ENCODE peak calls at places on chromosomes 6 and 20, in eight cellular contexts. D is midbrain; U is stimulated activated naive CD4-positive, alpha-beta T cell treated with Interleukin-2 at 50 U/mL for 16 hours; Q is KBM-7; G is GM12892; O is activated CD8-positive, alpha-beta memory T cell treated with anti-CD3 and anti-CD28 coated beads for 4 hours; V is cerebellar cortex; J is ovary. Y is an unnamed sample.

GRCh38 chr20:11902264-11902663 is 15.4 kb upstream of the BTBD3 start:
- DNase-seq in V (peak; percentile 12), D (no peak), J (no peak), U (no peak), O (no peak), Q (no peak), G (no peak), Y (peak; percentile 30)

GRCh38 chr6:27096834-27097511 is 150.5 kb upstream of the PRSS16 start:
- DNase-seq in V (no peak), D (no peak), O (no peak), U (no peak), J (peak; percentile 19), Q (no peak), G (peak; percentile 25), Y (no peak)

GRCh38 chr6:108222504-108222903 is 38.3 kb downstream of the SNX3 start:
- DNase-seq in Q (peak; percentile 54), V (no peak), D (no peak), O (no peak), U (no peak), J (no peak), G (no peak), Y (no peak)

GRCh38 chr6:31579119-31579505 is 3.1 kb downstream of the LTB start:
- DNase-seq in G (no peak), O (no peak), Q (no peak), U (no peak), D (no peak), J (no peak), V (no peak), Y (no peak)

GRCh38 chr6:137028912-137029311 is 15.9 kb downstream of the IL20RA start:
- DNase-seq in G (no peak), U (no peak), O (no peak), Q (no peak), D (no peak), J (no peak), V (no peak), Y (no peak)

GRCh38 chr20:37095108-37095608 is 639 bp downstream of the RBL1 start:
- DNase-seq in U (peak; percentile 33), Q (no peak), G (peak; percentile 24), V (no peak), D (no peak), O (no peak), J (no peak), Y (peak; percentile 24)

GRCh38 chr6:43287717-43288679 is 10.1 kb upstream of the SLC22A7 start:
- DNase-seq in U (no peak), J (no peak), D (no peak), Q (no peak), V (no peak), O (no peak), G (no peak), Y (no peak)

GRCh38 chr6:30730611-30731435 is 10.7 kb downstream of the TUBB start:
- DNase-seq in J (peak; percentile 61), D (no peak), G (peak; percentile 80), V (peak; percentile 80), U (peak; percentile 82), Q (peak; percentile 92), O (no peak), Y (peak; percentile 77)

GRCh38 chr6:142297996-142298753 is 3.6 kb upstream of the ADGRG6 start:
- DNase-seq in O (no peak), D (no peak), U (no peak), G (no peak), V (no peak), Q (peak; percentile 16), J (no peak), Y (no peak)

GRCh38 chr20:17542993-17543412 is 11.8 kb upstream of the BFSP1 start:
- DNase-seq in O (no peak), Q (no peak), J (peak; percentile 46), D (no peak), U (no peak), G (no peak), V (no peak), Y (no peak)

GRCh38 chr6:133637436-133637835 is 251.5 kb upstream of the TCF21 start:
- DNase-seq in Q (no peak), D (no peak), O (no peak), U (no peak), V (no peak), J (no peak), G (no peak), Y (no peak)

GRCh38 chr6:145139451-145139850 is 595.9 kb downstream of the EPM2A start:
- DNase-seq in G (no peak), O (no peak), U (no peak), V (no peak), J (no peak), D (no peak), Q (no peak), Y (no peak)

GRCh38 chr6:77638129-77638830 is 14.6 kb upstream of the MEI4 start:
- DNase-seq in V (no peak), J (no peak), U (no peak), Q (no peak), O (no peak), G (no peak), D (no peak), Y (no peak)

GRCh38 chr20:32160341-32160740 is 47.2 kb downstream of the PLAGL2 start:
- DNase-seq in D (no peak), G (no peak), O (no peak), V (no peak), U (no peak), J (no peak), Q (no peak), Y (no peak)

GRCh38 chr6:32935551-32936246 is 5.1 kb downstream of the HLA-DMB start:
- DNase-seq in V (no peak), D (no peak), O (no peak), G (no peak), J (no peak), U (no peak), Q (no peak), Y (no peak)

GRCh38 chr20:55099251-55099650 is 623.9 kb downstream of the DOK5 start:
- DNase-seq in J (no peak), V (no peak), D (no peak), U (no peak), Q (no peak), G (no peak), O (no peak), Y (no peak)

GRCh38 chr6:145275787-145276186 is 459.5 kb downstream of the EPM2A start:
- DNase-seq in D (no peak), V (no peak), Q (no peak), G (no peak), U (no peak), O (no peak), J (no peak), Y (no peak)

GRCh38 chr6:88650029-88650619 is 313.3 kb downstream of the RNGTT start:
- DNase-seq in O (no peak), Q (no peak), V (no peak), D (no peak), G (no peak), J (no peak), U (no peak), Y (no peak)

GRCh38 chr6:99434702-99435530 is 9.8 kb upstream of the PNISR start:
- DNase-seq in D (no peak), U (no peak), V (peak; percentile 40), O (no peak), J (no peak), G (no peak), Q (peak; percentile 41), Y (peak; percentile 40)

GRCh38 chr6:162854228-162854627 is 126.5 kb downstream of the PACRG start:
- DNase-seq in D (peak; percentile 48), Q (no peak), U (no peak), G (no peak), V (no peak), J (no peak), O (no peak), Y (no peak)

GRCh38 chr6:149425754-149426153 is 25.7 kb downstream of the SUMO4 start:
- DNase-seq in Q (no peak), U (no peak), O (no peak), G (no peak), D (no peak), V (no peak), J (no peak), Y (no peak)

GRCh38 chr6:89711801-89712200 is 73.3 kb upstream of the LYRM2 start:
- DNase-seq in U (no peak), J (no peak), V (no peak), Q (no peak), D (no peak), O (no peak), G (no peak), Y (no peak)

GRCh38 chr20:17606001-17606400 is 36.1 kb downstream of the DSTN start:
- DNase-seq in D (no peak), U (no peak), O (no peak), V (no peak), G (no peak), Q (no peak), J (no peak), Y (no peak)

GRCh38 chr20:3119044-3119443 is 34.5 kb upstream of the AVP start:
- DNase-seq in Q (no peak), O (no peak), D (no peak), J (no peak), V (no peak), G (no peak), U (no peak), Y (no peak)

GRCh38 chr6:16432075-16433032 is 194.0 kb downstream of the GMPR start:
- DNase-seq in Q (no peak), V (no peak), O (no peak), D (no peak), J (peak; percentile 38), G (no peak), U (no peak), Y (peak; percentile 43)

GRCh38 chr20:41643504-41643938 is 25.3 kb upstream of the CHD6 start:
- DNase-seq in O (no peak), D (no peak), V (no peak), Q (peak; percentile 45), J (peak; percentile 21), U (no peak), G (no peak), Y (no peak)

GRCh38 chr6:11113038-11113437 is 1.5 kb upstream of the ERVFRD-1 start:
- DNase-seq in Q (no peak), J (no peak), O (no peak), V (peak; percentile 50), U (no peak), D (no peak), G (no peak), Y (peak; percentile 57)

GRCh38 chr6:117233146-117233545 is 32.2 kb upstream of the VGLL2 start:
- DNase-seq in O (no peak), U (no peak), J (no peak), V (no peak), G (no peak), D (no peak), Q (no peak), Y (no peak)

GRCh38 chr6:107600936-107601335 is 111.0 kb downstream of the SOBP start:
- DNase-seq in U (no peak), J (peak; percentile 44), V (no peak), G (no peak), D (no peak), Q (no peak), O (no peak), Y (no peak)

GRCh38 chr20:58963060-58963584 is 17.9 kb upstream of the NELFCD start:
- DNase-seq in Q (no peak), V (no peak), U (no peak), D (no peak), J (no peak), G (no peak), O (no peak), Y (no peak)

GRCh38 chr6:135935951-135936601 is 84.6 kb downstream of the PDE7B start:
- DNase-seq in J (no peak), Q (no peak), D (peak; percentile 42), G (no peak), O (no peak), V (peak; percentile 95), U (no peak), Y (peak; percentile 97)

GRCh38 chr6:56048601-56049000 is 173.2 kb upstream of the BMP5 start:
- DNase-seq in J (no peak), D (no peak), G (no peak), U (no peak), O (no peak), Q (no peak), V (no peak), Y (no peak)

GRCh38 chr6:25312703-25313102 is 33.5 kb downstream of the CARMIL1 start:
- DNase-seq in G (no peak), D (no peak), O (no peak), V (no peak), J (no peak), Q (peak; percentile 21), U (no peak), Y (no peak)

GRCh38 chr6:41535766-41536165 is 10.4 kb upstream of the FOXP4 start:
- DNase-seq in G (no peak), Q (no peak), J (no peak), V (no peak), O (no peak), U (no peak), D (no peak), Y (no peak)